ENCODE peak calls at places on chromosomes 3 and 15, in six cellular contexts. U, B, W, S, C and Q are unnamed samples.
A peak's percentile ranks its signal among the peaks of the same experiment; 100 is the strongest.

GRCh38 chr3:190862209-190863118 is at the start of gene GMNC:
- DNase-seq in S (peak; percentile 60), B (peak; percentile 81), C (peak; percentile 71), U (peak; percentile 62), W (peak; percentile 88), Q (peak; percentile 66)

GRCh38 chr3:61983479-61983878 is 389.9 kb downstream of the FEZF2 start:
- DNase-seq in W (no peak), U (no peak), B (no peak), C (peak; percentile 30), S (no peak), Q (no peak)

GRCh38 chr3:58622436-58622835 is 44.1 kb downstream of the FAM3D start:
- DNase-seq in U (no peak), W (no peak), B (no peak), S (no peak), C (no peak), Q (no peak)

GRCh38 chr3:105788548-105789036 is 80.2 kb downstream of the CBLB start:
- DNase-seq in U (no peak), C (peak; percentile 54), S (no peak), W (no peak), B (no peak), Q (no peak)

GRCh38 chr15:92884459-92884812 is 15.7 kb upstream of the CHD2 start:
- DNase-seq in S (no peak), B (no peak), W (no peak), U (no peak), C (no peak), Q (no peak)

GRCh38 chr15:31606942-31607497 is 280.4 kb downstream of the KLF13 start:
- DNase-seq in B (no peak), S (no peak), W (no peak), U (no peak), C (no peak), Q (no peak)

GRCh38 chr3:30199096-30199734 is 407.2 kb upstream of the TGFBR2 start:
- DNase-seq in U (peak; percentile 77), S (peak; percentile 5), C (no peak), W (peak; percentile 74), B (peak; percentile 81), Q (peak; percentile 71)

GRCh38 chr3:156483961-156484787 is 70.7 kb downstream of the SSR3 start:
- DNase-seq in C (peak; percentile 92), S (no peak), W (no peak), U (no peak), B (no peak), Q (no peak)

GRCh38 chr3:52529376-52530333 is 4.0 kb downstream of the NT5DC2 start:
- DNase-seq in U (no peak), C (peak; percentile 43), B (no peak), W (peak; percentile 23), S (no peak), Q (no peak)

GRCh38 chr15:28989239-28989830 is 103.6 kb downstream of the APBA2 start:
- DNase-seq in S (no peak), U (no peak), C (no peak), B (no peak), W (no peak), Q (no peak)

GRCh38 chr3:45583021-45583851 is 11.3 kb upstream of the LIMD1 start:
- DNase-seq in U (no peak), W (no peak), S (no peak), C (peak; percentile 21), B (no peak), Q (peak; percentile 21)

GRCh38 chr15:34259557-34259956 is 34.7 kb downstream of the EMC4 start:
- DNase-seq in B (no peak), W (no peak), C (no peak), U (no peak), S (no peak), Q (no peak)

GRCh38 chr15:66834863-66835557 is 133.0 kb downstream of the SMAD6 start:
- DNase-seq in U (no peak), C (peak; percentile 10), B (peak; percentile 40), S (peak; percentile 35), W (no peak), Q (no peak)

GRCh38 chr3:34863485-34863884 is 775.8 kb upstream of the ARPP21 start:
- DNase-seq in U (no peak), W (no peak), S (no peak), B (no peak), C (no peak), Q (no peak)

GRCh38 chr3:148173836-148174235 is 523.9 kb upstream of the AGTR1 start:
- DNase-seq in C (no peak), U (no peak), S (no peak), W (no peak), B (no peak), Q (no peak)

GRCh38 chr3:156772588-156773206 is 53.5 kb upstream of the LEKR1 start:
- DNase-seq in S (no peak), U (no peak), B (no peak), W (no peak), C (no peak), Q (no peak)

GRCh38 chr3:30286007-30286669 is 320.3 kb upstream of the TGFBR2 start:
- DNase-seq in U (no peak), B (no peak), S (peak; percentile 92), W (peak; percentile 77), C (peak; percentile 97), Q (no peak)

GRCh38 chr3:184259878-184260570 is 1.3 kb downstream of the CAMK2N2 start:
- DNase-seq in C (no peak), B (peak; percentile 82), W (peak; percentile 36), S (no peak), U (peak; percentile 68), Q (peak; percentile 45)

GRCh38 chr15:73633111-73633990 is at the start of gene NPTN:
- DNase-seq in B (peak; percentile 98), W (peak; percentile 99), C (peak; percentile 88), U (peak; percentile 99), S (peak; percentile 82), Q (peak; percentile 97)

GRCh38 chr15:85805392-85805791 is 10.7 kb upstream of the KLHL25 start:
- DNase-seq in W (no peak), S (no peak), U (no peak), B (no peak), C (no peak), Q (no peak)

GRCh38 chr15:85795669-85796305 is 1.1 kb upstream of the KLHL25 start:
- DNase-seq in W (peak; percentile 59), U (no peak), S (no peak), C (no peak), B (no peak), Q (no peak)

GRCh38 chr15:85795320-85795668 is 569 bp upstream of the KLHL25 start:
- DNase-seq in B (no peak), W (no peak), U (no peak), S (no peak), C (no peak), Q (no peak)

GRCh38 chr15:85804481-85805165 is 9.9 kb upstream of the KLHL25 start:
- DNase-seq in S (no peak), W (no peak), U (no peak), B (no peak), C (no peak), Q (no peak)

GRCh38 chr15:85800460-85801123 is 5.9 kb upstream of the KLHL25 start:
- DNase-seq in S (peak; percentile 44), U (no peak), B (no peak), W (peak; percentile 91), C (peak; percentile 55), Q (no peak)
- TF ChIP-seq CTCF in S (peak; percentile 35), U (no peak), B (no peak), W (peak; percentile 22), C (no peak), Q (no peak)

GRCh38 chr3:27244374-27244773 is 124.8 kb downstream of the NEK10 start:
- DNase-seq in C (no peak), W (no peak), S (no peak), B (no peak), U (no peak), Q (no peak)
- TF ChIP-seq CTCF in C (no peak), W (no peak), S (no peak), B (no peak), U (no peak), Q (no peak)

DNA sequence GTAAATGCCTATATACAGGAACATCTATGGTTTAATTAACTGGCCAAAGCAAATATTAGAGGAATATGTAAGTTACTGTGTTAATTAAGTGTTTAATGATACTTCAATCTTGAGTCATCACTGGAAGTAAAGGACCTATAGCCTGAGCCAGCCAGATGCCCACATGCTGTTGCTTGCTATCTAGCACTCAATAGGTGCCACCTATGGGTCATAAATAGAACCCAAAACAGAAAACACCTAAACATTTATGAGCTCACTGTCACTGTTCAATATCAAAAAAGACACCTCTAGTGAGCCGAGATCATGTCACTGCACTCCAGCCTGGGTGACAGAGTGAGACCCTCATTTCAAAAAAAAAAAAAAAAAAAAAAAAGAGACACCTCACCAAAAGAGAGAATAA is 48.4 kb upstream of the IP6K2 start:
- DNase-seq in S (no peak), U (no peak), B (no peak), C (no peak), W (peak; percentile 27), Q (no peak)
- TF ChIP-seq CTCF in S (no peak), U (no peak), B (no peak), C (no peak), W (no peak), Q (peak; percentile 37)

DNA sequence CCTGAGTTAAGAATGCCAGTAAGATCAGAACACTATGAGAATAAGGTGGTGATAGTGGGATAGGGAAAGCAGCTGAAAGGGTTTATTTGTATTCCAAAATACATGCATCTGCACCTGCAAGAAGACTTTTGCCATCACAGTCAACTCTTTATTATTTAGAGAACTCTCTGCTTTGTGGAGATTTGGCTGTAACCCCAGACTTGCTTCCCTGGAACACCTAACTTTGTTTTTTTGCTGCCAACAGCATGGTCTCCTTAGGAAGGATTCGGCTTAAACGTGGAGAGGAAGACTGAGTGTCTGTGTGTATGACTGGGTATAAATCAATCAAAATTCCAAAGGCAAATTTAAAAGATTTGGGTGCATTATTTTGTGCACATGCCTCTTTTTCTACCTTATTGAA is 21.6 kb upstream of the SLITRK3 start:
- DNase-seq in U (no peak), S (no peak), C (no peak), B (no peak), W (no peak), Q (no peak)
- TF ChIP-seq CTCF in U (no peak), S (no peak), C (no peak), B (no peak), W (no peak), Q (no peak)

GRCh38 chr15:39238443-39238842 is 342.4 kb upstream of the THBS1 start:
- DNase-seq in C (no peak), U (no peak), W (no peak), S (no peak), B (no peak), Q (no peak)
- TF ChIP-seq CTCF in C (no peak), U (no peak), W (no peak), S (no peak), B (no peak), Q (no peak)

GRCh38 chr3:15427182-15427880 is at the start of the genes EAF1 and METTL6:
- DNase-seq in W (peak; percentile 85), C (peak; percentile 69), U (peak; percentile 77), B (peak; percentile 81), S (peak; percentile 31), Q (peak; percentile 67)
- TF ChIP-seq CTCF in W (no peak), C (peak; percentile 3), U (no peak), B (no peak), S (peak; percentile 7), Q (peak; percentile 44)